ENCODE peak calls at places on chromosomes 16 and 17, in seven cellular contexts. D, N, A, L, O, E and J are unnamed samples.

GRCh38 chr17:67052720-67053437 is 8.5 kb downstream of the CACNG1 start:
- DNase-seq in D (no peak), N (no peak), A (no peak), L (no peak), O (no peak), E (no peak), J (no peak)

GRCh38 chr16:74186589-74186988 is 110.0 kb upstream of the PSMD7 start:
- DNase-seq in D (no peak), N (no peak), A (no peak), L (peak; percentile 5), O (no peak), E (peak; percentile 0), J (no peak)

GRCh38 chr16:81713796-81714195 is 65.3 kb upstream of the PLCG2 start:
- DNase-seq in D (no peak), N (no peak), A (no peak), L (no peak), O (no peak), E (no peak), J (no peak)

GRCh38 chr17:79970576-79971068 is 65.0 kb downstream of the TBC1D16 start:
- DNase-seq in D (no peak), N (no peak), A (no peak), L (no peak), O (no peak), E (peak; percentile 39), J (no peak)

GRCh38 chr17:80145076-80146075 is 1.6 kb downstream of the EIF4A3 start:
- DNase-seq in D (no peak), N (no peak), A (no peak), L (no peak), O (no peak), E (no peak), J (no peak)

GRCh38 chr16:57915267-57915666 is 55.7 kb downstream of the CNGB1 start:
- DNase-seq in D (no peak), N (no peak), A (no peak), L (no peak), O (no peak), E (no peak), J (no peak)

GRCh38 chr17:8836821-8837426 is 30.6 kb downstream of the PIK3R6 start:
- DNase-seq in D (no peak), N (no peak), A (no peak), L (no peak), O (no peak), E (no peak), J (no peak)

GRCh38 chr16:64455275-64455674 is 666.6 kb downstream of the CDH11 start:
- DNase-seq in D (no peak), N (no peak), A (no peak), L (peak; percentile 35), O (no peak), E (peak; percentile 48), J (no peak)

GRCh38 chr16:60989592-60989991 is 1046.6 kb downstream of the CDH8 start:
- DNase-seq in D (no peak), N (no peak), A (no peak), L (no peak), O (no peak), E (peak; percentile 1), J (no peak)

GRCh38 chr16:74973304-74973703 is 11.6 kb downstream of the WDR59 start:
- DNase-seq in D (no peak), N (no peak), A (no peak), L (no peak), O (no peak), E (no peak), J (no peak)

GRCh38 chr17:41649923-41650519 is 25.6 kb upstream of the KRT17 start:
- DNase-seq in D (no peak), N (no peak), A (no peak), L (no peak), O (no peak), E (no peak), J (no peak)

DNA sequence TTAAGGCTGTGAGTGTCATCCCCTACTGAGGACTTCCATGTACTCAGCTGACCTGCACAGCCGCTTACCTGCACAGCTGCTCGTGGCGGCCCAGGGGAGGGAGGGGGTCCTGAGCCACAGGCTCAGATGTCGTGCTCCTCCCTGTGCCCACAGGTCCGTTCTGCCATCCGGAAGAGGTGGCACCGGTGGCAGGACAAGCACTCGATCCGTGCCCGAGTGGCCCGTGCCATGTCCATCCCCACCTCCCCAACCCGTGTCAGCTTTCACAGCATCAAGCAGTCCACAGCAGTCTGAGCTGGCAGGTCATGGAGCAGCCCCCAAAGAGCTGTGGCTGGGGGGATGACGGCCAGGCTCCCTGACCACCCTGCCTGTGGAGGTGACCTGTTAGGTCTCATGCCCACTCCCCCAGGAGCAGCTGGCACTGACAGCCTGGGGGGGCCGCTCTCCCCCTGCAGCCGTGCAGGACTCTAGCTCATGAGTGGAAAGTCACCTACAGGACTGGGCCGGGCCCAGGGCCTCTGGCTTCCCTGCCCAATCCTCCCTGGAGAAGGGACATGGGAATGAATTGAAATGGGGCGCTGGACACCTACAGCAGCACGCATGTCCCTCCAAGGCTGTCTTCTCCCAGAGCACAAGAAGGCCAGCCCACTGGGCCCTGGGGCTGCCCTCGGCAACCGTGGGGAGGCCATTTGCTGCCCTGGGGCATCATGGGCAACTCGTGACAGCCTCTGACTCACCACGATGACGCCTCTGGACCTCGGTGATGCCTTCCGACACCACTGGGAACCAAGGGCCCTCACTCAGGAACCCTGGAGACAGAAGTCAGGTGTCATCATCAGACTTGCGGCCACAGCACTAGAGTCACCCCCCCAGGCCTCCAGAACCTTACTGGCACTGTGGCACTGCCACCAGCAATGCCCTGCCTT is 9.9 kb upstream of the SPPL2C start:
- DNase-seq in D (no peak), N (no peak), A (no peak), L (no peak), O (no peak), E (no peak), J (no peak)
- TF ChIP-seq CTCF in D (no peak), N (no peak), A (no peak), L (no peak), O (no peak), E (no peak), J (no peak)

GRCh38 chr17:6426356-6427101 is 8.4 kb downstream of the AIPL1 start:
- DNase-seq in D (no peak), N (no peak), A (no peak), L (no peak), O (no peak), E (no peak), J (no peak)

GRCh38 chr17:6429266-6429665 is 5.7 kb downstream of the AIPL1 start:
- DNase-seq in D (no peak), N (no peak), A (no peak), L (no peak), O (no peak), E (no peak), J (no peak)

GRCh38 chr17:6427284-6427781 is 7.6 kb downstream of the AIPL1 start:
- DNase-seq in D (no peak), N (no peak), A (no peak), L (peak; percentile 18), O (no peak), E (peak; percentile 62), J (no peak)

GRCh38 chr17:6428207-6428965 is 6.5 kb downstream of the AIPL1 start:
- DNase-seq in D (no peak), N (no peak), A (no peak), L (no peak), O (no peak), E (no peak), J (no peak)

DNA sequence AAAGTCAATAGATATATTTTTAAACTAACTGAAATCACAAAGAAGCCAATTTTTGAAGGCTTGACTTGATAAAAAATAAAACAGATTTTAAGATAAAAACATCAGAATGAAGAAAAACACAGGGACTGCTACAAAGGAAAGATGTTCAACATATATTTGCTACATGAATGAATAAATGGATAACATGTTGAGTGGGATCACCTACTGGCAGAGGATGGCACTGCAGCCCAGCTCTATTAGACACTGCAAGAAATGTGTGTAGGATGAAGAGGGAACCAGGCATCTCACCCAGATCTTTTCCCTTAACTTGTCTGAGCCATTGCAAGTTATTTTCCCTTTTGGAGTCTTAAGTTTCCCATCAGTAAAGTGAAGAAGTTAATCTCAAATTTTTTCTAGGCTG is 4.2 kb downstream of the AIPL1 start:
- DNase-seq in D (no peak), N (no peak), A (no peak), L (no peak), O (no peak), E (no peak), J (no peak)
- TF ChIP-seq CTCF in D (peak; percentile 13), N (no peak), A (no peak), L (peak; percentile 32), O (peak; percentile 12), E (peak; percentile 15), J (peak; percentile 46)

GRCh38 chr17:50866950-50867855 is 1.0 kb upstream of the TOB1 start:
- DNase-seq in D (peak; percentile 97), N (peak; percentile 75), A (peak; percentile 98), L (peak; percentile 97), O (peak; percentile 91), E (peak; percentile 94), J (peak; percentile 78)

GRCh38 chr17:50865868-50866260 is 290 bp downstream of the TOB1 start:
- DNase-seq in D (no peak), N (no peak), A (no peak), L (no peak), O (no peak), E (no peak), J (no peak)

GRCh38 chr17:50865060-50865867 is 890 bp downstream of the TOB1 start:
- DNase-seq in D (peak; percentile 63), N (peak; percentile 47), A (peak; percentile 78), L (peak; percentile 57), O (peak; percentile 79), E (peak; percentile 58), J (peak; percentile 22)

GRCh38 chr17:50867856-50868438 is 1.8 kb upstream of the TOB1 start:
- DNase-seq in D (no peak), N (no peak), A (no peak), L (no peak), O (no peak), E (no peak), J (no peak)

DNA sequence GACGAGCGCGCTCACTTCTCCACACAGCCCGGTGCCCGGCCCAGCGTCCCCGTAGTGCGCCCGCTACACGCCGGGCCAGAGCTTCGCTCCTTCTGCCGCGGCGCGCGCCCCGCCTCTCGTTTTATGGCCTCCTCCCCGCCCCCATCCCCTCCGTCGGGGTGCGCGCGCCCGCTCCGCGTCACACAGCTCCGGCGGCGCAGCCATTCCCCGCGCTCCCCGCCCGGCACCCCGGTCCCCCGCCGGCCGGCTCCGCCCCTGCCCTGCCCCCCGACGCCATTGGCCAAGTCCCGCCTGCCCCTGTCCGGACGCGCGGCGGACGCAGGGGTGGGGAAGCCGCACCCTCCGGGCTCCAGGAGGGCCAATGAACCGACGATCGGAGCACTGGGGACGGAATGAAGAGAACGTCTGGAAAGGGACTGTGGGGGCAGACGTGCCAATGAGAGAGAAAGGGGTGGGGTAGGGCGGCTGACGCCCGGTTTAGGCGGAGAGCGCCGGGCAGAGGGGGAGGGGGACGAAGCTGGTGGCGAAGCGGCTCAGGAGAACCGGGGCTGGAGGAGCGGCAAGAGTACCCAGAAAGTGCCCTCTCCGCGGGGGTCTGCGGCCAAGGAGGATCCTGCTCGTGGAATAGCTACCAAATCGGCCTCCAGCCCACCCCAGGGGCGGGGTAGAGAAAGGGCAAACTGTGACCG is at the start of gene TOB1:
- DNase-seq in D (peak; percentile 98), N (peak; percentile 98), A (peak; percentile 100), L (peak; percentile 98), O (peak; percentile 99), E (peak; percentile 96), J (peak; percentile 97)
- TF ChIP-seq CTCF in D (no peak), N (no peak), A (no peak), L (no peak), O (no peak), E (no peak), J (no peak)

DNA sequence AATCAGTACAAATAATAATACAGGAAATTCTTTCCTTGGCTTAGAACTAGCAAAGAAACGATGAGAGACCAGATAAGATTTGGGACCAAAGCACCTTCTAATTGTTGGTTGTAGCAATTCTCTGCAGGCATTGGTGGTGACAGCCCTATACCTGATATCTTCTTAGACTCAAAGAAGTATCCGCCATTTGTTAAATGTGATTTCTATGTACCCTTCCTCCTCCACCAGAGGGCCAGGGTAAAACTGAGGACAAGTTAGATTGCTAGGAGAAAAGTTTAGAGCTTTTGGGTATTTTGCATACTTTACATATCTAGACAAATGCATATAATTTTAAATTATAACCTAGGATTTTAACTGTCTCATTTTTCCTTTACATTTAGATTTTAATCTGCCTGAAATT is 304.3 kb downstream of the HS3ST4 start:
- DNase-seq in D (no peak), N (no peak), A (no peak), L (no peak), O (no peak), E (no peak), J (no peak)
- TF ChIP-seq CTCF in D (no peak), N (no peak), A (no peak), L (no peak), O (no peak), E (no peak), J (no peak)